ENCODE peak calls at places on chromosome 7, in ten cellular contexts. G, F, C, L, T, Y, N, U, J and A are unnamed samples.
A peak's percentile ranks its signal among the peaks of the same experiment; 100 is the strongest.

GRCh38 chr7:19491821-19492452 is 216.9 kb downstream of the POLR1F start:
- DNase-seq in G (no peak), F (peak; percentile 58), C (no peak), L (no peak), T (no peak), Y (no peak), N (no peak), U (no peak), J (no peak), A (peak; percentile 16)

GRCh38 chr7:116653204-116653603 is 18.8 kb upstream of the MET start:
- DNase-seq in G (no peak), F (peak; percentile 74), C (no peak), L (no peak), T (peak; percentile 48), Y (no peak), N (no peak), U (no peak), J (no peak), A (peak; percentile 48)

GRCh38 chr7:13327669-13328068 is 640.2 kb downstream of the ARL4A start:
- DNase-seq in G (no peak), F (peak; percentile 4), C (no peak), L (no peak), T (no peak), Y (no peak), N (peak; percentile 23), U (no peak), J (no peak), A (no peak)

GRCh38 chr7:99037327-99037940 is 106.5 kb downstream of the SMURF1 start:
- DNase-seq in G (no peak), F (peak; percentile 17), C (no peak), L (no peak), T (no peak), Y (no peak), N (no peak), U (peak; percentile 52), J (no peak), A (no peak)

GRCh38 chr7:105827106-105827870 is 49.1 kb downstream of the ATXN7L1 start:
- DNase-seq in G (no peak), F (no peak), C (no peak), L (no peak), T (no peak), Y (no peak), N (no peak), U (peak; percentile 15), J (no peak), A (no peak)

GRCh38 chr7:25388681-25389080 is 160.4 kb upstream of the NPVF start:
- DNase-seq in G (no peak), F (no peak), C (no peak), L (no peak), T (no peak), Y (no peak), N (no peak), U (no peak), J (no peak), A (no peak)

GRCh38 chr7:139842414-139843210 is 13.5 kb downstream of the TBXAS1 start:
- DNase-seq in G (no peak), F (no peak), C (no peak), L (no peak), T (no peak), Y (no peak), N (no peak), U (peak; percentile 37), J (no peak), A (no peak)

GRCh38 chr7:147300293-147300692 is 1183.7 kb downstream of the CNTNAP2 start:
- DNase-seq in G (no peak), F (no peak), C (no peak), L (no peak), T (no peak), Y (no peak), N (no peak), U (no peak), J (no peak), A (no peak)

GRCh38 chr7:35805876-35806275 is 5.0 kb downstream of the SEPTIN7 start:
- DNase-seq in G (no peak), F (peak; percentile 34), C (no peak), L (no peak), T (no peak), Y (no peak), N (no peak), U (no peak), J (no peak), A (no peak)

GRCh38 chr7:144384071-144384470 is 19.4 kb downstream of the NOBOX start:
- DNase-seq in G (no peak), F (no peak), C (no peak), L (no peak), T (no peak), Y (no peak), N (no peak), U (no peak), J (peak; percentile 17), A (peak; percentile 74)

GRCh38 chr7:28815928-28816373 is 142.2 kb downstream of the TRIL start:
- DNase-seq in G (no peak), F (no peak), C (no peak), L (no peak), T (no peak), Y (no peak), N (no peak), U (no peak), J (no peak), A (no peak)

GRCh38 chr7:43876266-43876665 is 6.9 kb upstream of the MRPS24 start:
- DNase-seq in G (no peak), F (no peak), C (no peak), L (no peak), T (no peak), Y (no peak), N (no peak), U (no peak), J (no peak), A (no peak)